ENCODE peak calls at places on chromosomes 12 and 14, in six cellular contexts. T, X, R, W, P and J are unnamed samples.
A peak's percentile ranks its signal among the peaks of the same experiment; 100 is the strongest.

GRCh38 chr12:14770495-14771313 is 32.6 kb downstream of the WBP11 start:
- DNase-seq in T (peak; percentile 98), X (peak; percentile 82), R (peak; percentile 95), W (peak; percentile 97), P (peak; percentile 96), J (peak; percentile 95)

GRCh38 chr14:32319368-32320049 is 9.6 kb upstream of the AKAP6 start:
- DNase-seq in T (no peak), X (no peak), R (no peak), W (no peak), P (no peak), J (peak; percentile 85)

GRCh38 chr12:130589391-130590317 is 126.4 kb downstream of the RIMBP2 start:
- DNase-seq in T (no peak), X (no peak), R (no peak), W (no peak), P (no peak), J (no peak)

GRCh38 chr12:75717902-75718301 is 206.5 kb upstream of the KRR1 start:
- DNase-seq in T (no peak), X (no peak), R (no peak), W (no peak), P (no peak), J (no peak)

GRCh38 chr14:50943261-50943942 is 881 bp downstream of the PYGL start:
- DNase-seq in T (peak; percentile 11), X (no peak), R (no peak), W (peak; percentile 72), P (peak; percentile 32), J (peak; percentile 53)

GRCh38 chr12:103841690-103842584 is 903 bp upstream of the NT5DC3 start:
- DNase-seq in T (no peak), X (no peak), R (no peak), W (no peak), P (peak; percentile 29), J (peak; percentile 98)

GRCh38 chr14:101215936-101216335 is 312.4 kb upstream of the RTL1 start:
- DNase-seq in T (no peak), X (no peak), R (no peak), W (no peak), P (peak; percentile 22), J (no peak)

GRCh38 chr12:100733817-100734593 is 60.6 kb upstream of the ANO4 start:
- DNase-seq in T (no peak), X (no peak), R (peak; percentile 59), W (peak; percentile 65), P (no peak), J (peak; percentile 65)

GRCh38 chr14:99794156-99794780 is 1.1 kb downstream of the EML1 start:
- DNase-seq in T (no peak), X (no peak), R (no peak), W (no peak), P (no peak), J (no peak)

GRCh38 chr12:106247731-106248176 is at the start of gene CKAP4:
- DNase-seq in T (peak; percentile 69), X (peak; percentile 95), R (peak; percentile 83), W (peak; percentile 80), P (peak; percentile 83), J (peak; percentile 83)

GRCh38 chr12:6827982-6828670 is at the start of gene P3H3:
- DNase-seq in T (peak; percentile 33), X (peak; percentile 84), R (peak; percentile 76), W (peak; percentile 48), P (no peak), J (peak; percentile 48)

GRCh38 chr14:74763803-74764531 is 851 bp downstream of the YLPM1 start:
- DNase-seq in T (peak; percentile 13), X (peak; percentile 28), R (no peak), W (no peak), P (no peak), J (peak; percentile 70)

GRCh38 chr14:38210168-38210567 is 2.5 kb downstream of the SSTR1 start:
- DNase-seq in T (no peak), X (no peak), R (peak; percentile 40), W (peak; percentile 61), P (peak; percentile 45), J (peak; percentile 35)

GRCh38 chr14:38209572-38210159 is 2.0 kb downstream of the SSTR1 start:
- DNase-seq in T (no peak), X (no peak), R (peak; percentile 25), W (peak; percentile 22), P (peak; percentile 31), J (no peak)

GRCh38 chr14:38208825-38209562 is 1.3 kb downstream of the SSTR1 start:
- DNase-seq in T (no peak), X (no peak), R (peak; percentile 81), W (peak; percentile 69), P (peak; percentile 88), J (no peak)

GRCh38 chr14:38211258-38211735 is 3.6 kb downstream of the SSTR1 start:
- DNase-seq in T (no peak), X (no peak), R (peak; percentile 34), W (peak; percentile 11), P (no peak), J (no peak)

DNA sequence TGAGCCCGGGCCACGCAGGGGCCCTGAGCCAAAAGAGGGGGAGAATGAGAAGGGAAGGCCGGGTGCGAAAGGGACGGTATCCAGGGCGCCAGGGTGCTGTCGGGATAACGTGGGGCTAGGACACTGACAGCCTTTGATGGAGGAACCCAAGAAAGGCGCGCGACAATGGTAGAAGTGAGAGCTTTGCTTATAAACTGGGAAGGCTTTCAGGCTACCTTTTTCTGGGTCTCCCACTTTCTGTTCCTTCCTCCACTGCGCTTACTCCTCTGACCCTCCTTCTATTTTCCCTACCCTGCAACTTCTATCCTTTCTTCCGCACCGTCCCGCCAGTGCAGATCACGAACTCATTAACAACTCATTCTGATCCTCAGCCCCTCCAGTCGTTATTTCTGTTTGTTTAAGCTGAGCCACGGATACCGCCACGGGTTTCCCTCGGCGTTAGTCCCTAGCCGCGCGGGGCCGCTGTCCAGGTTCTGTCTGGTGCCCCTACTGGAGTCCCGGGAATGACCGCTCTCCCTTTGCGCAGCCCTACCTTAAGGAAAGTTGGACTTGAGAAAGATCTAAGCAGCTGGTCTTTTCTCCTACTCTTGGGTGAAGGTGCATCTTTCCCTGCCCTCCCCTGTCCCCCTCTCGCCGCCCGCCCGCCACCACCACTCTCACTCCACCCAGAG is 3.0 kb downstream of the SSTR1 start:
- DNase-seq in T (no peak), X (no peak), R (peak; percentile 46), W (peak; percentile 76), P (peak; percentile 68), J (no peak)
- TF ChIP-seq CTCF in T (no peak), X (peak; percentile 21), R (peak; percentile 34), W (peak; percentile 52), P (no peak), J (no peak)

GRCh38 chr14:103870891-103871595 is 23.7 kb upstream of the PPP1R13B start:
- DNase-seq in T (no peak), X (no peak), R (no peak), W (no peak), P (no peak), J (no peak)

GRCh38 chr14:103869406-103870143 is 22.2 kb upstream of the PPP1R13B start:
- DNase-seq in T (no peak), X (peak; percentile 46), R (no peak), W (no peak), P (no peak), J (no peak)

GRCh38 chr14:103870144-103870876 is 22.9 kb upstream of the PPP1R13B start:
- DNase-seq in T (no peak), X (peak; percentile 42), R (no peak), W (no peak), P (peak; percentile 66), J (no peak)

GRCh38 chr14:103872492-103873113 is 25.2 kb upstream of the PPP1R13B start:
- DNase-seq in T (no peak), X (no peak), R (no peak), W (no peak), P (no peak), J (no peak)

DNA sequence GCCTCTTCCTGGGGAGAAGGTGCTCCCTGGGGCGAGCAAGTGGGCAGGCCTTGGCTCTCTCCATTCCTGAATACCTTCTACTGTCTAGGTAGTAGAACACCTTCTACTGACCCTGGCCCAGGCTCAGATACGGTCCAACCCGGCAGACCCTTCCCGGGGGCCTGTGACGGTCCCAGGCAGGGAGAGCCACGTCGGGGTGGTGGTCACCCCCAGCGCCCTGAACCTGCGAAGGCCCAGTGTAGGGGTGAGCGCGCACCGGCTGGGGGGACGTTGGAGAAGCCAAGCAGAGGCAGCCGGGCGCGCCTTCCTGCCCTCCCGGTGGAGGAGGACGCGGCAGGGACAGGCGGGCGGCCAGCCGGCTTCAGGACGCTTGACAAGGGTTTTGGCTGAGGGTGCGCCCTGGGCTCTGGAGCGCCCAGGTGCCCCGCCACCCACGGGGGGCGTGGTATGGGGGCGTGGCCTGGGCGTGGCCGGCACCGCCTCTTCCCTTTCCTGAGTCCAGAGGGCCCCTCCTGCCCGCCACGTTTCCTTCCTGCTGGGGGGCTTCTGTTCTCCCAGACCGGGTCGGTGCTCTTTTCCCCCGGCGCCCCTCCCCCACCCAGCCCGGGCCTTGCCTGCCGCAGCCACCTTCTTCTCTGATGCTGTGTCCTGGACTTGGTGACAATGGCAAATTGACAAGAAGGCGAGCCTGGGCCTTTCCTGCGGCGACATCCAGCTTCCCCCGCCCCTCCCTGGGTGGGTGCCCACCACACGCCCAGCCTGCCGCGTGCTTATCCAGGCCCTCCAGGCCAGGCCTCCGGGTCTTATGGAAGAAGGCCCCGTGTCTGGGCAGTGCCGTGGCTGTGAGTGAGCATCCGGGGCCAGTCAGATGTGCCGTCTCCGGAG is 24.5 kb upstream of the PPP1R13B start:
- DNase-seq in T (peak; percentile 82), X (no peak), R (no peak), W (no peak), P (peak; percentile 91), J (peak; percentile 58)
- H3K4me3 ChIP-seq in T (peak overlapping the region; percentile 26), X (no peak overlapping the region), R (no peak overlapping the region), W (peak overlapping the region; percentile 33), P (peak overlapping the region; percentile 44), J (peak overlapping the region; percentile 34)

GRCh38 chr12:38502016-38502415 is 185.4 kb downstream of the ALG10B start:
- DNase-seq in T (no peak), X (no peak), R (no peak), W (no peak), P (no peak), J (no peak)
- TF ChIP-seq CTCF in T (no peak), X (no peak), R (no peak), W (no peak), P (no peak), J (no peak)

GRCh38 chr14:60653709-60654161 is 4.5 kb upstream of the SIX1 start:
- DNase-seq in T (no peak), X (no peak), R (no peak), W (no peak), P (no peak), J (no peak)

GRCh38 chr14:60655114-60655897 is 6.0 kb upstream of the SIX1 start:
- DNase-seq in T (no peak), X (peak; percentile 41), R (no peak), W (no peak), P (no peak), J (no peak)

GRCh38 chr14:60653388-60653690 is 4.1 kb upstream of the SIX1 start:
- DNase-seq in T (peak; percentile 14), X (peak; percentile 41), R (no peak), W (no peak), P (no peak), J (no peak)

GRCh38 chr14:60652674-60653387 is 3.6 kb upstream of the SIX1 start:
- DNase-seq in T (peak; percentile 32), X (peak; percentile 36), R (no peak), W (no peak), P (no peak), J (no peak)

DNA sequence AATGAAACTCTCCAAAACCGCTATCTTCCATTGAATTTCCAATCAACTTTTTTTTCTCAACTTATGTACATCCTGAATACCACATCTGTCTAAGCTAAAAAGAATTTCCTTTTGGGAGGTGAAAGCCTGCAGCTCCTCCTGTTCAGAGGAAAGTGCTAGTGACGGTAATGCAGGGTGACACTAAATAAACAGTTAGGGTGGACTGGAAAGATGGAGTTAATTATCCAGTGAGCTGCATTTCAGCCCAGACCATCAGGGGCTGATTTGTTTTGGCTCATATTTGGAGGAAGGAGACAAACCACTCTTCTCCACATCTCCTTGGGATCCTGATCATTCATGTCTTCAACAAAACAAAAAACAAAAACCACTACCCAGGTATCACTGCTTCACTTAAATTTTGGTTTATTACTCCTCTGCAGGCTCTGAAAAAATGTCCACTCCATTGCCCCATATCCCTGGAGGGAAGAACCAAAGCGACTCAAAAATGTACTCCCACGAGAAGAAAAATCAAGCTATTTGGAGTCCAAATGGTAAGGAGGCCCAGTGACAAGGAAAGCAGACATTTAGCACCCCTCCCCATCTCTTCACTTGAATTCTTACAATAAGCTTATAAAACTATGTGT is 5.1 kb upstream of the SIX1 start:
- DNase-seq in T (no peak), X (peak; percentile 44), R (no peak), W (no peak), P (no peak), J (no peak)
- H3K4me3 ChIP-seq in T (peak overlapping the region; percentile 62), X (peak overlapping the region; percentile 61), R (no peak overlapping the region), W (no peak overlapping the region), P (no peak overlapping the region), J (no peak overlapping the region)